ENCODE peak calls at places on chromosomes 7 and 10, in six cellular contexts. H is GM23338, T is mesendoderm, N is sigmoid colon, D is upper lobe of left lung, S is GM12878. I is an unnamed sample.

GRCh38 chr10:90193240-90193985 is 492.0 kb downstream of the KIF20B start:
- DNase-seq in H (no peak), T (no peak), N (no peak), D (no peak), S (no peak), I (no peak)

GRCh38 chr10:101018118-101018599 is 12.8 kb downstream of the PDZD7 start:
- DNase-seq in H (peak), T (peak), N (no peak), D (peak), S (no peak), I (no peak)

GRCh38 chr10:80486785-80487421 is 32.8 kb downstream of the TSPAN14 start:
- DNase-seq in H (no peak), T (no peak), N (no peak), D (no peak), S (no peak), I (no peak)

GRCh38 chr10:52623761-52624160 is 148.8 kb downstream of the MBL2 start:
- DNase-seq in H (no peak), T (no peak), N (no peak), D (no peak), S (no peak), I (no peak)

GRCh38 chr10:94785211-94785610 is 22.7 kb downstream of the CYP2C19 start:
- DNase-seq in H (no peak), T (no peak), N (no peak), D (no peak), S (no peak), I (no peak)

GRCh38 chr10:42990721-42991441 is 86.0 kb upstream of the RET start:
- DNase-seq in H (no peak), T (no peak), N (peak), D (no peak), S (no peak), I (no peak)

GRCh38 chr7:121020243-121020642 is 31.7 kb downstream of the CPED1 start:
- DNase-seq in H (no peak), T (no peak), N (no peak), D (no peak), S (no peak), I (no peak)

GRCh38 chr7:33901847-33902246 is 3.5 kb upstream of the BMPER start:
- DNase-seq in H (peak), T (peak), N (no peak), D (no peak), S (no peak), I (no peak)

GRCh38 chr7:32670105-32670504 is 174.8 kb downstream of the AVL9 start:
- DNase-seq in H (no peak), T (peak), N (no peak), D (no peak), S (no peak), I (no peak)

GRCh38 chr10:52318822-52319464 is 4.9 kb downstream of the DKK1 start:
- DNase-seq in H (no peak), T (no peak), N (no peak), D (no peak), S (no peak), I (no peak)

GRCh38 chr7:98930921-98931320 is 52.6 kb downstream of the TRRAP start:
- DNase-seq in H (no peak), T (no peak), N (no peak), D (no peak), S (peak), I (no peak)

GRCh38 chr10:5018150-5018549 is 14.5 kb upstream of the AKR1C2 start:
- DNase-seq in H (no peak), T (no peak), N (no peak), D (no peak), S (no peak), I (no peak)

GRCh38 chr10:132590752-132591121 is 53.1 kb downstream of the INPP5A start:
- DNase-seq in H (no peak), T (no peak), N (no peak), D (no peak), S (no peak), I (no peak)

GRCh38 chr10:133359972-133360610 is 2.3 kb upstream of the FUOM start:
- DNase-seq in H (no peak), T (no peak), N (no peak), D (peak), S (no peak), I (no peak)

GRCh38 chr10:91406322-91406721 is 3.8 kb upstream of the HECTD2 start:
- DNase-seq in H (peak), T (no peak), N (no peak), D (no peak), S (no peak), I (no peak)

GRCh38 chr7:132784406-132784805 is 208.1 kb upstream of the PLXNA4 start:
- DNase-seq in H (no peak), T (peak), N (no peak), D (no peak), S (no peak), I (no peak)

GRCh38 chr7:132785861-132786260 is 209.6 kb upstream of the PLXNA4 start:
- DNase-seq in H (no peak), T (no peak), N (no peak), D (no peak), S (no peak), I (no peak)

GRCh38 chr7:132782777-132783633 is 206.7 kb upstream of the PLXNA4 start:
- DNase-seq in H (no peak), T (peak), N (no peak), D (no peak), S (no peak), I (no peak)

GRCh38 chr7:132780822-132781221 is 204.6 kb upstream of the PLXNA4 start:
- DNase-seq in H (no peak), T (no peak), N (no peak), D (no peak), S (no peak), I (no peak)

GRCh38 chr7:132783824-132784223 is 207.6 kb upstream of the PLXNA4 start:
- DNase-seq in H (no peak), T (peak), N (no peak), D (no peak), S (no peak), I (no peak)
- H3K4me3 ChIP-seq in H (no peak), T (no peak), N (no peak), D (no peak), S (no peak), I (no peak)

GRCh38 chr7:37833107-37833817 is 15.1 kb upstream of the NME8 start:
- DNase-seq in H (peak), T (peak), N (peak), D (no peak), S (no peak), I (peak)
- H3K4me3 ChIP-seq in H (no peak), T (no peak), N (no peak), D (peak), S (peak), I (peak)

GRCh38 chr10:70671619-70672164 is 614 bp upstream of the ADAMTS14 start:
- DNase-seq in H (no peak), T (no peak), N (no peak), D (no peak), S (no peak), I (no peak)
- H3K4me3 ChIP-seq in H (peak), T (peak), N (no peak), D (peak), S (no peak), I (peak)

GRCh38 chr10:122112021-122112616 is 123.2 kb downstream of the TACC2 start:
- DNase-seq in H (no peak), T (no peak), N (no peak), D (no peak), S (no peak), I (no peak)
- H3K4me3 ChIP-seq in H (peak), T (peak), N (peak), D (peak), S (no peak), I (no peak)